ENCODE peak calls at places on chromosome 2, in four cellular contexts. One of them, this sample, is unnamed. For H3K4me1, the result is how much of the 10 kb centered on the place peaks cover.

GRCh38 chr2:119064567-119064966 is 94.0 kb downstream of the C1QL2 start:
- DNase-seq in Peyer's patch: no peak
- DNase-seq in fibroblast of lung: no peak
- DNase-seq in mesendoderm: no peak
- DNase-seq in this sample: peak

GRCh38 chr2:97011977-97012569 is 25.7 kb upstream of the FAM178B start:
- DNase-seq in Peyer's patch: no peak
- DNase-seq in fibroblast of lung: peak
- DNase-seq in mesendoderm: peak
- DNase-seq in this sample: peak

GRCh38 chr2:178268435-178268834 is 74.1 kb downstream of the OSBPL6 start:
- DNase-seq in Peyer's patch: no peak
- DNase-seq in fibroblast of lung: no peak
- DNase-seq in mesendoderm: no peak
- DNase-seq in this sample: peak

GRCh38 chr2:181806039-181806392 is 85.5 kb upstream of the ITPRID2 start:
- DNase-seq in Peyer's patch: no peak
- DNase-seq in fibroblast of lung: peak
- DNase-seq in mesendoderm: no peak
- DNase-seq in this sample: no peak

GRCh38 chr2:181977661-181978350 is 7.8 kb upstream of the PPP1R1C start:
- DNase-seq in fibroblast of lung: peak
- DNase-seq in mesendoderm: peak
- DNase-seq in Peyer's patch: no peak
- DNase-seq in this sample: peak

GRCh38 chr2:198252472-198252871 is 448.1 kb downstream of the PLCL1 start:
- DNase-seq in Peyer's patch: no peak
- DNase-seq in fibroblast of lung: no peak
- DNase-seq in mesendoderm: no peak
- DNase-seq in this sample: no peak

GRCh38 chr2:42903821-42904575 is 111.6 kb upstream of the HAAO start:
- DNase-seq in mesendoderm: peak
- DNase-seq in Peyer's patch: no peak
- DNase-seq in fibroblast of lung: no peak
- DNase-seq in this sample: no peak

GRCh38 chr2:111656893-111657292 is 227.1 kb downstream of the ANAPC1 start:
- DNase-seq in fibroblast of lung: no peak
- DNase-seq in mesendoderm: no peak
- DNase-seq in Peyer's patch: no peak
- DNase-seq in this sample: no peak

GRCh38 chr2:288002-288742 is at the start of gene ALKAL2:
- DNase-seq in fibroblast of lung: peak
- DNase-seq in Peyer's patch: no peak
- DNase-seq in mesendoderm: peak
- DNase-seq in this sample: peak

GRCh38 chr2:177733322-177733855 is 339.2 kb downstream of the PDE11A start:
- DNase-seq in fibroblast of lung: no peak
- DNase-seq in mesendoderm: no peak
- DNase-seq in Peyer's patch: no peak
- DNase-seq in this sample: no peak

GRCh38 chr2:62114564-62114963 is 81.4 kb upstream of the B3GNT2 start:
- DNase-seq in mesendoderm: peak
- DNase-seq in fibroblast of lung: no peak
- DNase-seq in Peyer's patch: no peak
- DNase-seq in this sample: no peak

GRCh38 chr2:216339456-216340279 is 32.6 kb downstream of the MARCHF4 start:
- DNase-seq in fibroblast of lung: peak
- DNase-seq in mesendoderm: peak
- DNase-seq in Peyer's patch: no peak
- DNase-seq in this sample: peak

GRCh38 chr2:200577000-200577399 is 8.8 kb upstream of the AOX1 start:
- DNase-seq in fibroblast of lung: no peak
- DNase-seq in mesendoderm: no peak
- DNase-seq in Peyer's patch: no peak
- DNase-seq in this sample: peak

GRCh38 chr2:96856776-96857673 is 791 bp downstream of the ANKRD39 start:
- DNase-seq in Peyer's patch: peak
- DNase-seq in mesendoderm: peak
- DNase-seq in fibroblast of lung: no peak
- DNase-seq in this sample: peak

GRCh38 chr2:152335851-152336102 is 803 bp downstream of the FMNL2 start:
- DNase-seq in fibroblast of lung: no peak
- DNase-seq in mesendoderm: no peak
- DNase-seq in Peyer's patch: no peak
- DNase-seq in this sample: no peak

GRCh38 chr2:177335917-177336450 is 56.6 kb upstream of the AGPS start:
- DNase-seq in mesendoderm: peak
- DNase-seq in Peyer's patch: no peak
- DNase-seq in fibroblast of lung: peak
- DNase-seq in this sample: peak

GRCh38 chr2:159064446-159065301 is 96.2 kb downstream of the TANC1 start:
- DNase-seq in mesendoderm: peak
- DNase-seq in Peyer's patch: no peak
- DNase-seq in fibroblast of lung: peak
- DNase-seq in this sample: peak

GRCh38 chr2:70181363-70181956 is 9.4 kb downstream of the C2orf42 start:
- DNase-seq in Peyer's patch: peak
- DNase-seq in mesendoderm: no peak
- DNase-seq in fibroblast of lung: no peak
- DNase-seq in this sample: no peak

GRCh38 chr2:39696072-39696471 is 30.4 kb downstream of the TMEM178A start:
- DNase-seq in Peyer's patch: no peak
- DNase-seq in fibroblast of lung: peak
- DNase-seq in mesendoderm: peak
- DNase-seq in this sample: peak

GRCh38 chr2:120938132-120938771 is 202.6 kb downstream of the GLI2 start:
- DNase-seq in Peyer's patch: no peak
- DNase-seq in mesendoderm: peak
- DNase-seq in fibroblast of lung: no peak
- DNase-seq in this sample: peak
- H3K4me1 ChIP-seq in Peyer's patch: under half
- H3K4me1 ChIP-seq in mesendoderm: under half
- H3K4me1 ChIP-seq in fibroblast of lung: half or more
- H3K4me1 ChIP-seq in this sample: half or more

DNA sequence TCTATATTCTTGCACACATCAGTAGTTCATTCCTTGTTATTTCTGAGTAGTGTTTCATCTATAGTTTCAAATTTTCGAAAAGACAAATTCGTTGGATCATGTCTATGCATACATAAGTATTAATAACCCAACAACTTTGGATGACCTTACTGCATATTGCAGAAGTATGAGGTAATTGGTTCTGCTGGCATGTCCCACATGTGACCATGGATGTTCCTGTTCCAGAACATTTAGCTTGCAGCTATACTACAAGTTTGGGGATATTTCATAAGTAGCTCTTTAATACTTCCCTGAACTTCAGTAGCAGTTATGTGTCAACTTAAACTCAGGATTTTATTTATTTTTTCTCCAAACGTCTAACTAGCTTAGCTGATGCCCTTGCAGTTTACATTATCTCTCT is 45.0 kb downstream of the APLF start:
- DNase-seq in fibroblast of lung: no peak
- DNase-seq in mesendoderm: no peak
- DNase-seq in Peyer's patch: no peak
- DNase-seq in this sample: no peak
- H3K4me1 ChIP-seq in fibroblast of lung: under half
- H3K4me1 ChIP-seq in mesendoderm: under half
- H3K4me1 ChIP-seq in Peyer's patch: under half
- H3K4me1 ChIP-seq in this sample: under half

GRCh38 chr2:207483066-207483465 is 46.7 kb upstream of the CREB1 start:
- DNase-seq in fibroblast of lung: no peak
- DNase-seq in Peyer's patch: no peak
- DNase-seq in mesendoderm: no peak
- DNase-seq in this sample: no peak
- H3K4me1 ChIP-seq in fibroblast of lung: under half
- H3K4me1 ChIP-seq in Peyer's patch: under half
- H3K4me1 ChIP-seq in mesendoderm: under half
- H3K4me1 ChIP-seq in this sample: under half

DNA sequence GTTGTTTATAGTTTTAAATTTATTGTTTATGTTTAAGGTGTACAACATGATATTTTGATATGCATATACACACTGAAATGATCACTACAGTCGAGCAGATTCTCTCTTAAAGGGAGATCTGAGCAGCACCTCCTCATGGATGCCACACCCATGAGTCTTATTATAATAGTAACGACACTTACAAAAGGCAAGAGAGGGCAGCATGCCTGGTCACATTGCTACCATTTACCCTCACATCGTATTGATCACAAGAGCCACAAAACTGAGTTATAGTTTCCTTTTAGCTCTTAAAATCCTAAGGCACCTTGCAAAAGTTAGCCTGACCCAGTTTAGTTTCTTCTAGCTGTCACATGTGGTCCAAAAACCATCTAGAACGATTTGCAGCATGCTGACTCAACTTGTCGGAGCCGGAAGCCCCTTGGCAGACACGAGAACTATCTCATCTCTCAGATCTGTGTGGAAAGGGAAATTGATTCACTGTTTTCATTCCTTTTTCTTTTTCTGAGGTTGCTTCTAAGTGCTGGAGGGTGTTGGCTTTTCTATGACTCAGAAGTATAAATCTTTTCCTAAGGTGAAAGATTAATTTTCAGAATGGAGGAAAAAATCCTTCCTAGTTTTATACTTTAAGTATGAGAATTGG is 85.3 kb downstream of the CDC42EP3 start:
- DNase-seq in Peyer's patch: peak
- DNase-seq in mesendoderm: no peak
- DNase-seq in fibroblast of lung: peak
- DNase-seq in this sample: peak
- H3K4me1 ChIP-seq in Peyer's patch: under half
- H3K4me1 ChIP-seq in mesendoderm: under half
- H3K4me1 ChIP-seq in fibroblast of lung: under half
- H3K4me1 ChIP-seq in this sample: half or more

DNA sequence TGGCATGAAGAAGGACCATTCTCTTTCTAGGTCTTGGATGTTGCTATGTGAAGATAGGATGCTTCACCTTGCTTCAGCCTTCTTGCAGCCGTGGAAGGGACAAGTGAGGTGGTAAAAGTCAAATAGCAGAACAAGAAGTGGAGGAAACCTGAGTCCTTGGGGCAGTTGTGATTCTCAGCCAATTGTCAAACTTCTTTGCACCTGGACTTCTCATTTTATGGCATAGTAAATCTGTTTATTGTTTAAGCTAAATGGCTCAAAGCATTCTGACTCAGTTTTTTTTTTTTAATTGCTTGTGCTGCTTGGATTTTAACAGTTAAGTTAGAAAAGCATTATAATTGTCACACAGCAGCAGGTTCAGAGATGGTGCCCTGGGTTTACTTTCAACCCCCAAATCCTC is 33.0 kb upstream of the ST6GAL2 start:
- DNase-seq in Peyer's patch: no peak
- DNase-seq in mesendoderm: no peak
- DNase-seq in fibroblast of lung: no peak
- DNase-seq in this sample: no peak
- H3K4me1 ChIP-seq in Peyer's patch: under half
- H3K4me1 ChIP-seq in mesendoderm: under half
- H3K4me1 ChIP-seq in fibroblast of lung: under half
- H3K4me1 ChIP-seq in this sample: under half

GRCh38 chr2:217944923-217945322 is 57.9 kb downstream of the TNS1 start:
- DNase-seq in fibroblast of lung: no peak
- DNase-seq in Peyer's patch: peak
- DNase-seq in mesendoderm: no peak
- DNase-seq in this sample: no peak
- H3K4me1 ChIP-seq in fibroblast of lung: under half
- H3K4me1 ChIP-seq in Peyer's patch: under half
- H3K4me1 ChIP-seq in mesendoderm: under half
- H3K4me1 ChIP-seq in this sample: under half

GRCh38 chr2:174623690-174624089 is 26.1 kb upstream of the WIPF1 start:
- DNase-seq in fibroblast of lung: no peak
- DNase-seq in Peyer's patch: no peak
- DNase-seq in mesendoderm: no peak
- DNase-seq in this sample: no peak
- H3K4me1 ChIP-seq in fibroblast of lung: under half
- H3K4me1 ChIP-seq in Peyer's patch: under half
- H3K4me1 ChIP-seq in mesendoderm: under half
- H3K4me1 ChIP-seq in this sample: under half

GRCh38 chr2:98014379-98014778 is 18.6 kb upstream of the TMEM131 start:
- DNase-seq in Peyer's patch: no peak
- DNase-seq in fibroblast of lung: no peak
- DNase-seq in mesendoderm: no peak
- DNase-seq in this sample: no peak

GRCh38 chr2:98020516-98020915 is 24.8 kb upstream of the TMEM131 start:
- DNase-seq in fibroblast of lung: no peak
- DNase-seq in Peyer's patch: no peak
- DNase-seq in mesendoderm: no peak
- DNase-seq in this sample: no peak

GRCh38 chr2:98013407-98014042 is 17.8 kb upstream of the TMEM131 start:
- DNase-seq in fibroblast of lung: peak
- DNase-seq in mesendoderm: no peak
- DNase-seq in Peyer's patch: no peak
- DNase-seq in this sample: peak

GRCh38 chr2:98015681-98016080 is 19.9 kb upstream of the TMEM131 start:
- DNase-seq in mesendoderm: no peak
- DNase-seq in Peyer's patch: no peak
- DNase-seq in fibroblast of lung: no peak
- DNase-seq in this sample: no peak

GRCh38 chr2:98016908-98017700 is 21.4 kb upstream of the TMEM131 start:
- DNase-seq in mesendoderm: no peak
- DNase-seq in Peyer's patch: peak
- DNase-seq in fibroblast of lung: no peak
- DNase-seq in this sample: no peak
- H3K4me1 ChIP-seq in mesendoderm: under half
- H3K4me1 ChIP-seq in Peyer's patch: under half
- H3K4me1 ChIP-seq in fibroblast of lung: under half
- H3K4me1 ChIP-seq in this sample: under half